ENCODE peak calls at places on chromosomes 5 and 9, in six cellular contexts. F is ovary, C is trophoblast cell, W is iPS DF 6.9, X is psoas muscle, H is SJSA1. B is an unnamed sample. For H3K4me1 and H3K9me3, the result is how much of the 10 kb centered on the place peaks cover.

GRCh38 chr5:154059039-154059430 is 20.3 kb downstream of the MFAP3 start:
- DNase-seq in W (no peak), C (no peak), H (no peak), F (no peak), X (no peak), B (no peak)

GRCh38 chr5:135439426-135440205 is 7.5 kb downstream of the DCANP1 start:
- DNase-seq in X (no peak), H (peak), W (no peak), F (no peak), C (no peak), B (no peak)

GRCh38 chr5:78591227-78591626 is 57.3 kb downstream of the LHFPL2 start:
- DNase-seq in X (no peak), C (no peak), W (no peak), F (no peak), H (peak), B (no peak)

GRCh38 chr5:172188893-172189692 is 1.1 kb upstream of the STK10 start:
- DNase-seq in W (no peak), C (peak), H (no peak), X (no peak), F (peak), B (no peak)

GRCh38 chr5:172156541-172156994 is 31.5 kb downstream of the STK10 start:
- DNase-seq in W (no peak), H (no peak), F (no peak), X (no peak), C (no peak), B (peak)

GRCh38 chr5:176552332-176552731 is 3.2 kb downstream of the CDHR2 start:
- DNase-seq in X (no peak), H (no peak), F (no peak), C (no peak), W (no peak), B (no peak)

GRCh38 chr9:117400131-117400530 is 14.7 kb downstream of the ASTN2 start:
- DNase-seq in W (no peak), H (no peak), F (no peak), C (no peak), X (no peak), B (no peak)

GRCh38 chr5:132771559-132771998 is 5.5 kb downstream of the SEPTIN8 start:
- DNase-seq in C (peak), F (peak), H (no peak), X (no peak), W (no peak), B (peak)

GRCh38 chr9:124730772-124731171 is 40.3 kb downstream of the NR6A1 start:
- DNase-seq in H (no peak), W (no peak), F (no peak), X (no peak), C (no peak), B (no peak)

GRCh38 chr9:99591770-99592169 is 229.9 kb upstream of the NR4A3 start:
- DNase-seq in H (no peak), X (no peak), F (no peak), W (no peak), C (no peak), B (no peak)

GRCh38 chr5:36659406-36659805 is 53.0 kb downstream of the SLC1A3 start:
- DNase-seq in H (no peak), W (no peak), C (no peak), F (no peak), X (no peak), B (no peak)

GRCh38 chr9:13863112-13863511 is 450.8 kb downstream of the NFIB start:
- DNase-seq in X (peak), H (no peak), W (no peak), C (no peak), F (peak), B (peak)

GRCh38 chr5:73418244-73418691 is 30.3 kb downstream of the FOXD1 start:
- DNase-seq in W (no peak), H (peak), F (no peak), X (no peak), C (no peak), B (no peak)

GRCh38 chr5:123965626-123966025 is 453.6 kb downstream of the CSNK1G3 start:
- DNase-seq in X (no peak), H (no peak), F (no peak), W (no peak), C (no peak), B (no peak)

GRCh38 chr5:140216468-140217074 is 41.6 kb downstream of the CYSTM1 start:
- DNase-seq in F (no peak), C (no peak), X (no peak), W (no peak), H (no peak), B (no peak)

GRCh38 chr5:79436821-79437220 is 77.1 kb downstream of the HOMER1 start:
- DNase-seq in C (no peak), F (no peak), W (no peak), H (no peak), X (no peak), B (no peak)

GRCh38 chr5:175484824-175485223 is 6.5 kb downstream of the SFXN1 start:
- DNase-seq in C (no peak), H (no peak), X (no peak), F (no peak), W (no peak), B (no peak)

GRCh38 chr5:175479125-175479881 is 943 bp downstream of the SFXN1 start:
- DNase-seq in X (no peak), W (no peak), H (no peak), F (peak), C (no peak), B (no peak)

GRCh38 chr5:175484322-175484721 is 6.0 kb downstream of the SFXN1 start:
- DNase-seq in F (no peak), X (no peak), C (no peak), W (no peak), H (peak), B (no peak)

GRCh38 chr5:175485631-175486030 is 7.3 kb downstream of the SFXN1 start:
- DNase-seq in W (no peak), C (no peak), F (no peak), H (peak), X (no peak), B (no peak)

DNA sequence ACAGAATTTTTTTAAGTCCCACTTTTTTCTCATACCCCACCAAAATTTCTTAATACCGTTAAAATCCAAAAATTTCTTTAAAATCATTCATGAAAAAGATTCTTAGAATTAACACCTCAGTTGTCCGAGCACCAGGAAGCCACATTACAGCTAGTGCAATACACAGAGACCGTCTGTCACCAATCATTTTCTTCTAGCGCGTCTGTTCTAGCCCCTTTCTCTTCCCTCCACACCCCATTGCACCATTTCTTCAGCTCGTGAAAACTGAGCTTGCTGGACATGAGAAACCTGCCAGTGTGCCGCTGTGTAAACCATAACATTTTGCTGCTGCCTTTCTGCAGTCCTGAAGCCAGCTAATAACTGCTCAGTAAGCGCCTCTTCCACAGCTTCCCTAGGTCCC is 5.0 kb downstream of the SFXN1 start:
- DNase-seq in X (no peak), H (no peak), F (no peak), W (no peak), C (no peak), B (no peak)
- H3K4me1 ChIP-seq in X (under half), H (under half), F (under half), W (under half), C (under half), B (under half)

GRCh38 chr9:40909821-40910220 is 218.7 kb downstream of the FOXD4L6 start:
- DNase-seq in C (no peak), W (no peak), H (no peak), X (no peak), F (no peak), B (no peak)
- H3K9me3 ChIP-seq in C (under half), W (under half), H (under half), X (half or more), F (under half), B (under half)

DNA sequence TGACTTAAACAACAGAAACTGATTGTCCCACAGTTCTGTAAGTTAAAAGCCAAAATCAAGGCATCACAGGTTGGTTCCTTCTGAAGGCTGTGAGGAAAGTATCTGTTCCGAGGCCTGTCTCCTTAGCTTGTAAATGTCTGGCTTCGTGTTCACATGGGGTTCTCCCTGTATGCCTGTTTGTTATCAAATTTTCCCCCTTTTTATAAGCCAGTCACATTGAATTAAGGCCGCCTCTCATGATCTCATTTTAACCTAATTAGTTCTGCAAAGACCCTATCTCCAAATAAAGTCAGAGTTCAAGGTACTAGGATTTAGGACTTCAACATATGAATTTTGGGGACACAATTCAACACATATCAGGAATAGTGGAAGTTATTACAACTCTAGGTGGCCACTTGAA is 331.5 kb downstream of the PIK3R1 start:
- DNase-seq in H (no peak), F (no peak), W (no peak), C (no peak), X (no peak), B (no peak)
- H3K4me1 ChIP-seq in H (under half), F (under half), W (under half), C (under half), X (under half), B (under half)

GRCh38 chr5:180259260-180259611 is 32.6 kb downstream of the MAPK9 start:
- DNase-seq in X (no peak), F (no peak), C (peak), W (no peak), H (no peak), B (no peak)
- H3K9me3 ChIP-seq in X (half or more), F (under half), C (under half), W (under half), H (half or more), B (half or more)

GRCh38 chr5:115599502-115599901 is 2.8 kb downstream of the TICAM2 start:
- DNase-seq in H (no peak), C (peak), F (no peak), X (no peak), W (no peak), B (peak)

GRCh38 chr5:115599924-115600323 is 2.4 kb downstream of the TICAM2 start:
- DNase-seq in C (no peak), H (no peak), X (no peak), F (no peak), W (no peak), B (no peak)

GRCh38 chr5:115600771-115601170 is 1.5 kb downstream of the TICAM2 start:
- DNase-seq in F (no peak), W (no peak), H (no peak), C (no peak), X (no peak), B (no peak)

GRCh38 chr5:115602585-115603125 is 376 bp upstream of the TICAM2 start:
- DNase-seq in C (no peak), W (no peak), H (no peak), X (no peak), F (no peak), B (no peak)

GRCh38 chr5:115601709-115602584 is at the start of gene TICAM2:
- DNase-seq in H (peak), X (peak), F (peak), C (peak), W (no peak), B (peak)
- H3K4me1 ChIP-seq in H (under half), X (under half), F (under half), C (under half), W (under half), B (under half)

GRCh38 chr5:6439588-6440550 is 8.8 kb upstream of the UBE2QL1 start:
- DNase-seq in F (no peak), C (no peak), X (no peak), W (no peak), H (no peak), B (no peak)
- H3K9me3 ChIP-seq in F (under half), C (under half), X (under half), W (under half), H (under half), B (under half)

GRCh38 chr9:134663084-134663483 is 21.5 kb downstream of the COL5A1 start:
- DNase-seq in F (peak), X (no peak), C (no peak), W (no peak), H (no peak), B (no peak)

GRCh38 chr9:134663753-134664415 is 22.3 kb downstream of the COL5A1 start:
- DNase-seq in F (peak), C (no peak), W (no peak), H (no peak), X (no peak), B (no peak)

GRCh38 chr9:134662143-134662876 is 20.7 kb downstream of the COL5A1 start:
- DNase-seq in C (peak), W (no peak), X (peak), F (peak), H (peak), B (peak)

GRCh38 chr9:134666208-134666607 is 24.6 kb downstream of the COL5A1 start:
- DNase-seq in C (no peak), F (peak), X (no peak), H (no peak), W (no peak), B (peak)

DNA sequence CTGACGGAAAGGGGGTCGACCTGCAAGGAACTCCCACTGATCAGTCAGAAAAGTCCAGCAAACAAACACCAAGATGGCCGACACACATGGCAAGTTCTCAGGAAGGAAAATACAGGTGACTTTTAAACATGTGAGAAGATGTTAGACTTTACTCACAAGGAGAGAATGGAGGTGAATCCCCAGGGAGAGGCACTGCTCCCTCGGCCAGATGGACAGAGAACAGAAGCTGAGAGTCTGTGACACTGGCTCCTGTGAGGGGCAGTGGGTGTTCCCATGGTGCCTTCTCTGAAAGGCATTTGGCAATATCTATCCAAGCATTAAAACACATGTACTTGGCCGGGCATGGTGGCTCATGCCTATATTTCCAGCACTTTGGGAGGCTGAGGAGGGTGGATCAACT is 22.8 kb downstream of the COL5A1 start:
- DNase-seq in W (no peak), C (no peak), H (no peak), X (no peak), F (no peak), B (no peak)
- H3K4me1 ChIP-seq in W (under half), C (half or more), H (half or more), X (under half), F (under half), B (under half)